ENCODE peak calls at places on chromosomes 7 and 10, in four cellular contexts. V, L, M and I are unnamed samples.

GRCh38 chr7:35255417-35255798 is 1.5 kb upstream of the TBX20 start:
- DNase-seq in L (no peak), M (no peak), V (no peak), I (peak)

GRCh38 chr10:103942866-103943265 is 24.1 kb upstream of the SLK start:
- DNase-seq in M (no peak), V (no peak), L (no peak), I (no peak)

GRCh38 chr10:75166623-75166972 is 44.0 kb upstream of the VDAC2 start:
- DNase-seq in L (no peak), V (no peak), M (no peak), I (no peak)

GRCh38 chr10:47311900-47312662 is 10.2 kb upstream of the GDF2 start:
- DNase-seq in V (peak), L (peak), M (peak), I (peak)

GRCh38 chr7:34748244-34749039 is 90.4 kb downstream of the NPSR1 start:
- DNase-seq in M (peak), V (peak), L (peak), I (peak)

GRCh38 chr10:96606216-96606615 is 19.4 kb upstream of the TM9SF3 start:
- DNase-seq in L (peak), M (peak), V (no peak), I (no peak)

GRCh38 chr7:121752706-121753105 is 120.3 kb upstream of the PTPRZ1 start:
- DNase-seq in V (peak), M (peak), L (peak), I (peak)

GRCh38 chr10:80051993-80052392 is 26.5 kb upstream of the TMEM254 start:
- DNase-seq in L (no peak), V (no peak), M (no peak), I (no peak)

GRCh38 chr10:101367569-101368453 is 13.8 kb downstream of the BTRC start:
- DNase-seq in M (peak), V (no peak), L (peak), I (no peak)
- H3K27ac ChIP-seq in M (peak), V (no peak), L (no peak), I (no peak)

GRCh38 chr10:101840102-101840684 is 3.4 kb downstream of the KCNIP2 start:
- DNase-seq in V (no peak), L (peak), M (no peak), I (peak)

GRCh38 chr10:101839002-101839401 is 4.6 kb downstream of the KCNIP2 start:
- DNase-seq in M (no peak), L (no peak), V (no peak), I (no peak)

GRCh38 chr10:101839421-101840063 is 4.1 kb downstream of the KCNIP2 start:
- DNase-seq in M (peak), V (no peak), L (peak), I (peak)

GRCh38 chr10:101841826-101842225 is 1.8 kb downstream of the KCNIP2 start:
- DNase-seq in M (no peak), V (no peak), L (no peak), I (no peak)

DNA sequence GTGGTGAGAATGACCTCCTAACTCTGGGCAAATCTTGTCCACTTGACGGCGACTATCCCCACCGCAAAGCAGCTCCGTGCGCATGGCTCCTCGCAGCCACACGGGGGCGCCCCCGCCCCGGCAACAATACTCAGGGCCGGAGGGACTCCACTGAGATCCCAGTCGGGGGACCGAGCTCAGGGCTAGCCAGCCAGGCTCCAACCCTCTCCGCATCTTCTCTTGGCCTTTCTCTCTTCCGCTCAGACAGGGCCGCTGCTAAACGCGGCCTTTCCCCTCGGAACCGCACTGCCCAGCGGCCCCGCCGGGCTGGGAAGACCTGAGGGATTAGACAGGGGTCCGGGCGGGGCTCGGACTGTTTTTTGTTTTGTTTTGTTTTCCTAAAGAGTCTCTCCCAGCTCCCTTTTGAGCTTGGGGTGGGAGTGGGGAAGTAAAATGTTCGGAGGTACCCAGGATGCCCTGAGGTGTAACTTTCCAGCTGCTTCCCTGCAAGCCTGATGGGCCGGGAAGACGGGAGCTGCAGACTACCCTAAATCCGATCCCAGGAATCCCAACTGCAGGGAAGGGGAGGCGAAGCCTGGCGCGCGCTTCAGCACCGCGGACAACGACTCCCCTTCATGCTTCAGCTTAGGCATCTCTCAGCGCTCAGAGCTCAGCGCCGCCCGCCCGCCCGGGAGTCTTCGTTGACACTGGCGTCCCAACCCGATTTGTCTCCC is 2.7 kb downstream of the KCNIP2 start:
- DNase-seq in V (peak), L (peak), M (peak), I (peak)
- H3K9ac ChIP-seq in V (peak), L (no peak), M (no peak), I (no peak)

DNA sequence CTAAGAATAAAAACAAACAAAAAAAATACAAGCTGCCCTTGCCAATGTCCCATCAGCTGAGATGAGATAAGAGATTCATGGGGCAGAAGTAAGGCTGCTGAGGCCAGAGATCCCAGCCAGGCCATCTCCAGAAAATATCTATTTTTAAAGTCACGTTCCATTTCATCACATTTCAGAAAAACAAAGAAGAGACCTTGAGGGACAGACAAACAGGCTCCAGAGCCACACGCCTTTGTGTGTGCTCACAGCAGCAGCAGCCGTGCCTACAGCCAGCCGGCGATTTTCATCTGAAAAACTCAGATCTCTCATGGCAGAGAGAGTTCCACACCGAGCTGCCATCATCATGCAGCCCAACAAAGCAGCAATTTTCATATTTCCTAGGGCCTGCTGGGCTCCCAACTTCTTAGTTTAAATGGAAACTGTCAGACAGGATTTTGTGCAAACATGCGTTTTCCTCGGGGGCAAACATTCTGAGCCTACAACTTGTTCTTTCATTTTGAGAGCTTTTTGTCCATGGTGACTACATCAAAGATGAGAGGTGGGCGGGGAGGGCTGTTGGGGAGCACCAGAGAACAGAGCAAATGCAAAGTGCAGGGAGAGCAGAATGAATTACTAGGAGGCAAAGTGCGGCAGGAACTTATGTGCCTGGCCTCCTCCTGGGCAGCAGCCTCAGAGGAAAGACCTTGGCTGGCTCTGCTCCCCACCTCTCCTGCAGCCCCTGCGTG is 38.8 kb downstream of the DLG5 start:
- DNase-seq in L (peak), V (no peak), M (peak), I (peak)
- H3K27ac ChIP-seq in L (peak), V (no peak), M (no peak), I (peak)

DNA sequence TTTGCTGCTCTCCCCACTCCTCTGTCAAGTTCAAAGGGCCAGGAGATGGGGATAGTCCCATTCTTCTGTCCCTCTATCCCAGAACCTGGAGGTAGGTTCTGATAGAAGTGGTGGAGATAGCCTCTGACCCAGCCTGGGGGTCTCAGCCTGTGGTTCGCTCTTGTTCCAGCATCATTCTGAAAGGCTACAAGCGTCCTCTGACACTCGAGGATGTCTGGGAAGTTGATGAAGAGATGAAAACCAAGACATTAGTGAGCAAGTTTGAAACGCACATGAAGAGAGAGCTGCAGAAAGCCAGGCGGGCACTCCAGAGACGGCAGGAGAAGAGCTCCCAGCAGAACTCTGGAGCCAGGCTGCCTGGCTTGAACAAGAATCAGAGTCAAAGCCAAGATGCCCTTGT is 14.5 kb downstream of the ABCC2 start:
- DNase-seq in M (no peak), L (no peak), V (no peak), I (no peak)
- H3K9ac ChIP-seq in M (no peak), L (no peak), V (no peak), I (no peak)

GRCh38 chr7:67738-68395 is 124.5 kb upstream of the FAM20C start:
- DNase-seq in L (no peak), V (no peak), M (peak), I (peak)
- H3K27ac ChIP-seq in L (peak), V (no peak), M (peak), I (no peak)

GRCh38 chr7:514651-515598 is 4.7 kb downstream of the PDGFA start:
- DNase-seq in L (no peak), V (no peak), M (no peak), I (peak)
- H3K9ac ChIP-seq in L (no peak), V (no peak), M (no peak), I (no peak)

GRCh38 chr7:92939793-92940360 is 103.5 kb upstream of the CDK6 start:
- DNase-seq in L (no peak), V (no peak), M (no peak), I (no peak)

GRCh38 chr7:92945840-92946239 is 109.5 kb upstream of the CDK6 start:
- DNase-seq in M (no peak), L (no peak), V (no peak), I (no peak)

GRCh38 chr7:92949748-92950147 is 113.4 kb upstream of the CDK6 start:
- DNase-seq in V (no peak), M (no peak), L (no peak), I (no peak)

GRCh38 chr7:92944633-92945032 is 108.3 kb upstream of the CDK6 start:
- DNase-seq in V (no peak), M (no peak), L (peak), I (no peak)
- H3K27ac ChIP-seq in V (no peak), M (no peak), L (no peak), I (no peak)

GRCh38 chr10:99733366-99733765 is 1.3 kb downstream of the CUTC start:
- DNase-seq in L (peak), V (no peak), M (no peak), I (no peak)
- H3K9ac ChIP-seq in L (peak), V (no peak), M (no peak), I (no peak)